ENCODE peak calls at places on chromosome 12, in nine cellular contexts. One of them, this sample, is unnamed.

GRCh38 chr12:66979270-66979669 is 289.9 kb upstream of the CAND1 start:
- DNase-seq in upper lobe of right lung: no peak
- DNase-seq in GM12865: no peak
- DNase-seq in tibial artery: no peak
- DNase-seq in Peyer's patch: no peak
- DNase-seq in fibroblast of the aortic adventitia: no peak
- DNase-seq in CD8-positive, alpha-beta T cell: no peak
- DNase-seq in cardiac muscle cell: no peak
- DNase-seq in lower leg skin: no peak
- DNase-seq in this sample: no peak

GRCh38 chr12:117408161-117408791 is 46.9 kb upstream of the NOS1 start:
- DNase-seq in upper lobe of right lung: peak; percentile 70
- DNase-seq in GM12865: no peak
- DNase-seq in tibial artery: no peak
- DNase-seq in Peyer's patch: no peak
- DNase-seq in fibroblast of the aortic adventitia: no peak
- DNase-seq in CD8-positive, alpha-beta T cell: no peak
- DNase-seq in cardiac muscle cell: peak; percentile 47
- DNase-seq in lower leg skin: no peak
- DNase-seq in this sample: peak; percentile 5

GRCh38 chr12:88325076-88325827 is 183.1 kb downstream of the TMTC3 start:
- DNase-seq in upper lobe of right lung: no peak
- DNase-seq in GM12865: no peak
- DNase-seq in tibial artery: no peak
- DNase-seq in Peyer's patch: no peak
- DNase-seq in fibroblast of the aortic adventitia: peak; percentile 94
- DNase-seq in CD8-positive, alpha-beta T cell: no peak
- DNase-seq in cardiac muscle cell: peak; percentile 76
- DNase-seq in lower leg skin: no peak
- DNase-seq in this sample: peak; percentile 85

GRCh38 chr12:119940881-119941280 is 48.2 kb upstream of the BICDL1 start:
- DNase-seq in upper lobe of right lung: no peak
- DNase-seq in GM12865: no peak
- DNase-seq in tibial artery: no peak
- DNase-seq in Peyer's patch: no peak
- DNase-seq in fibroblast of the aortic adventitia: peak; percentile 69
- DNase-seq in CD8-positive, alpha-beta T cell: no peak
- DNase-seq in cardiac muscle cell: peak; percentile 12
- DNase-seq in lower leg skin: no peak
- DNase-seq in this sample: peak; percentile 33

GRCh38 chr12:79614730-79615129 is 76.0 kb downstream of the PAWR start:
- DNase-seq in upper lobe of right lung: no peak
- DNase-seq in GM12865: no peak
- DNase-seq in tibial artery: no peak
- DNase-seq in Peyer's patch: no peak
- DNase-seq in fibroblast of the aortic adventitia: no peak
- DNase-seq in CD8-positive, alpha-beta T cell: no peak
- DNase-seq in cardiac muscle cell: no peak
- DNase-seq in lower leg skin: no peak
- DNase-seq in this sample: no peak

GRCh38 chr12:75994069-75994740 is 37.4 kb downstream of the PHLDA1 start:
- DNase-seq in upper lobe of right lung: no peak
- DNase-seq in GM12865: no peak
- DNase-seq in tibial artery: no peak
- DNase-seq in Peyer's patch: no peak
- DNase-seq in fibroblast of the aortic adventitia: no peak
- DNase-seq in CD8-positive, alpha-beta T cell: no peak
- DNase-seq in cardiac muscle cell: no peak
- DNase-seq in lower leg skin: no peak
- DNase-seq in this sample: no peak

GRCh38 chr12:125203145-125203765 is 138.0 kb downstream of the AACS start:
- DNase-seq in upper lobe of right lung: no peak
- DNase-seq in GM12865: no peak
- DNase-seq in tibial artery: no peak
- DNase-seq in Peyer's patch: no peak
- DNase-seq in fibroblast of the aortic adventitia: peak; percentile 20
- DNase-seq in CD8-positive, alpha-beta T cell: no peak
- DNase-seq in cardiac muscle cell: no peak
- DNase-seq in lower leg skin: no peak
- DNase-seq in this sample: peak; percentile 24

GRCh38 chr12:93733358-93733757 is 56.2 kb downstream of the CRADD start:
- DNase-seq in upper lobe of right lung: no peak
- DNase-seq in GM12865: no peak
- DNase-seq in tibial artery: no peak
- DNase-seq in Peyer's patch: no peak
- DNase-seq in fibroblast of the aortic adventitia: no peak
- DNase-seq in CD8-positive, alpha-beta T cell: no peak
- DNase-seq in cardiac muscle cell: no peak
- DNase-seq in lower leg skin: no peak
- DNase-seq in this sample: no peak

GRCh38 chr12:104219361-104219892 is 3.8 kb downstream of the TXNRD1 start:
- DNase-seq in upper lobe of right lung: no peak
- DNase-seq in GM12865: no peak
- DNase-seq in tibial artery: no peak
- DNase-seq in Peyer's patch: no peak
- DNase-seq in fibroblast of the aortic adventitia: peak; percentile 100
- DNase-seq in CD8-positive, alpha-beta T cell: no peak
- DNase-seq in cardiac muscle cell: peak; percentile 99
- DNase-seq in lower leg skin: no peak
- DNase-seq in this sample: peak; percentile 99

GRCh38 chr12:104222981-104223380 is 7.4 kb downstream of the TXNRD1 start:
- DNase-seq in upper lobe of right lung: no peak
- DNase-seq in GM12865: no peak
- DNase-seq in tibial artery: no peak
- DNase-seq in Peyer's patch: no peak
- DNase-seq in fibroblast of the aortic adventitia: no peak
- DNase-seq in CD8-positive, alpha-beta T cell: no peak
- DNase-seq in cardiac muscle cell: no peak
- DNase-seq in lower leg skin: no peak
- DNase-seq in this sample: no peak

GRCh38 chr12:104218935-104219334 is 3.4 kb downstream of the TXNRD1 start:
- DNase-seq in upper lobe of right lung: no peak
- DNase-seq in GM12865: no peak
- DNase-seq in tibial artery: no peak
- DNase-seq in Peyer's patch: no peak
- DNase-seq in fibroblast of the aortic adventitia: peak; percentile 39
- DNase-seq in CD8-positive, alpha-beta T cell: no peak
- DNase-seq in cardiac muscle cell: peak; percentile 51
- DNase-seq in lower leg skin: no peak
- DNase-seq in this sample: peak; percentile 56

GRCh38 chr12:104220931-104221330 is 5.4 kb downstream of the TXNRD1 start:
- DNase-seq in upper lobe of right lung: no peak
- DNase-seq in GM12865: no peak
- DNase-seq in tibial artery: no peak
- DNase-seq in Peyer's patch: no peak
- DNase-seq in fibroblast of the aortic adventitia: no peak
- DNase-seq in CD8-positive, alpha-beta T cell: no peak
- DNase-seq in cardiac muscle cell: no peak
- DNase-seq in lower leg skin: no peak
- DNase-seq in this sample: no peak

DNA sequence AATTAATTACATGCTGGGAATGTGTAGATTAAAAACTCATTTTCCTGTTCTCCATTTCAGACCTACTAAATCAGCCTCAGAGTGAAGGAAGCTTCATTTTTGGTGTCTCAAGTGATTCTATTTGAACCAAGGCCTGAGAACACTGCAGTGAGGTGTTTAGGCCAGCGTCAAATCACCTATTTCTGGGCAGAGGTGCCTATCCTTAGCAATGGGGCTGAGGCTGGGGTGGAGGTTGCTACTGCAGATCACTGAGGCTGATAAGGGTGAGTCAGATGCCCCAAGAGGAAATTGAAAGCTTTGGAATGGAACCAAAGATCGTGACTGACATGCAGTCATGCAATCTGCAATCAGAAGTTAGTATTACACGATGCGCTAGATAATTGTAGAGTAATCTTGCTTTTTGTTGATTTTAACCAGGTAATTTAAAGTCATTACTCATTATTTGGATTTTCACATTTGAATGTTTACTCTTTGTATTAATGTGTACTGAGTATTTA is 4.4 kb downstream of the TXNRD1 start:
- DNase-seq in upper lobe of right lung: no peak
- DNase-seq in GM12865: no peak
- DNase-seq in tibial artery: no peak
- DNase-seq in Peyer's patch: peak; percentile 73
- DNase-seq in fibroblast of the aortic adventitia: peak; percentile 87
- DNase-seq in CD8-positive, alpha-beta T cell: peak; percentile 45
- DNase-seq in cardiac muscle cell: no peak
- DNase-seq in lower leg skin: no peak
- DNase-seq in this sample: peak; percentile 72
- H3K4me3 ChIP-seq in upper lobe of right lung: no peak overlapping the region
- H3K4me3 ChIP-seq in GM12865: no peak overlapping the region
- H3K4me3 ChIP-seq in tibial artery: no peak overlapping the region
- H3K4me3 ChIP-seq in Peyer's patch: no peak overlapping the region
- H3K4me3 ChIP-seq in fibroblast of the aortic adventitia: no peak overlapping the region
- H3K4me3 ChIP-seq in CD8-positive, alpha-beta T cell: no peak overlapping the region
- H3K4me3 ChIP-seq in cardiac muscle cell: no peak overlapping the region
- H3K4me3 ChIP-seq in lower leg skin: no peak overlapping the region
- H3K4me3 ChIP-seq in this sample: no peak overlapping the region

DNA sequence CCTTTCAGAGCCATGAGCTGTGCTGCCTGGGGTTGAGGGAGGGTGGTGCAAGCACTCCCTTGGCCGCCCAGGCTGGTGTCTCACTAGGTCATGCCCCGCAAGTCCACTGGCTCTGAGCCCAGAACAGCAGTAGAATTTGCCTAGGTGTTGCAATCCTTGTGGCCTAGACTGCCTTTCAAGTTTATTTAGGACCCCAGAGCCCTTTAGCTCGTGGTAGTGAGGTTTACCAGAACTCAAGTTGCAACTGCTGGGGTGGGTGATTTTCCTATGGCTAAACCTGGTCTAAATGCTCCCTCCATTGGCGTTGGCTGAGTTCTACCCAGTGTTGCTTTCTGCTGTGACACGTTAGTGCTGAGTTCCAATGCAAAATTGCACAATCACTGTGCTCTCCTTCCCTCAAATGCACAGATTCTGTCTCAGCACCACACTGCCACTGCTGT is 287.2 kb downstream of the BCAT1 start:
- DNase-seq in upper lobe of right lung: peak; percentile 85
- DNase-seq in GM12865: no peak
- DNase-seq in tibial artery: peak; percentile 71
- DNase-seq in Peyer's patch: no peak
- DNase-seq in fibroblast of the aortic adventitia: peak; percentile 78
- DNase-seq in CD8-positive, alpha-beta T cell: no peak
- DNase-seq in cardiac muscle cell: peak; percentile 97
- DNase-seq in lower leg skin: peak; percentile 85
- DNase-seq in this sample: peak; percentile 89
- TF ChIP-seq CTCF in upper lobe of right lung: no peak
- TF ChIP-seq CTCF in GM12865: no peak
- TF ChIP-seq CTCF in tibial artery: no peak
- TF ChIP-seq CTCF in Peyer's patch: no peak
- TF ChIP-seq CTCF in fibroblast of the aortic adventitia: no peak
- TF ChIP-seq CTCF in CD8-positive, alpha-beta T cell: no peak
- TF ChIP-seq CTCF in cardiac muscle cell: no peak
- TF ChIP-seq CTCF in lower leg skin: no peak
- TF ChIP-seq CTCF in this sample: no peak

GRCh38 chr12:5510251-5510805 is 78.4 kb downstream of the NTF3 start:
- DNase-seq in upper lobe of right lung: no peak
- DNase-seq in GM12865: no peak
- DNase-seq in tibial artery: no peak
- DNase-seq in Peyer's patch: no peak
- DNase-seq in fibroblast of the aortic adventitia: no peak
- DNase-seq in CD8-positive, alpha-beta T cell: no peak
- DNase-seq in cardiac muscle cell: no peak
- DNase-seq in lower leg skin: no peak
- DNase-seq in this sample: no peak

GRCh38 chr12:5509557-5509956 is 77.6 kb downstream of the NTF3 start:
- DNase-seq in upper lobe of right lung: no peak
- DNase-seq in GM12865: no peak
- DNase-seq in tibial artery: no peak
- DNase-seq in Peyer's patch: no peak
- DNase-seq in fibroblast of the aortic adventitia: no peak
- DNase-seq in CD8-positive, alpha-beta T cell: no peak
- DNase-seq in cardiac muscle cell: no peak
- DNase-seq in lower leg skin: no peak
- DNase-seq in this sample: no peak

GRCh38 chr12:5512585-5512970 is 80.7 kb downstream of the NTF3 start:
- DNase-seq in upper lobe of right lung: no peak
- DNase-seq in GM12865: no peak
- DNase-seq in tibial artery: no peak
- DNase-seq in Peyer's patch: no peak
- DNase-seq in fibroblast of the aortic adventitia: no peak
- DNase-seq in CD8-positive, alpha-beta T cell: no peak
- DNase-seq in cardiac muscle cell: no peak
- DNase-seq in lower leg skin: peak; percentile 66
- DNase-seq in this sample: no peak

GRCh38 chr12:5511644-5512584 is 80.0 kb downstream of the NTF3 start:
- DNase-seq in upper lobe of right lung: no peak
- DNase-seq in GM12865: peak; percentile 15
- DNase-seq in tibial artery: no peak
- DNase-seq in Peyer's patch: no peak
- DNase-seq in fibroblast of the aortic adventitia: peak; percentile 5
- DNase-seq in CD8-positive, alpha-beta T cell: no peak
- DNase-seq in cardiac muscle cell: peak; percentile 56
- DNase-seq in lower leg skin: peak; percentile 84
- DNase-seq in this sample: peak; percentile 24

DNA sequence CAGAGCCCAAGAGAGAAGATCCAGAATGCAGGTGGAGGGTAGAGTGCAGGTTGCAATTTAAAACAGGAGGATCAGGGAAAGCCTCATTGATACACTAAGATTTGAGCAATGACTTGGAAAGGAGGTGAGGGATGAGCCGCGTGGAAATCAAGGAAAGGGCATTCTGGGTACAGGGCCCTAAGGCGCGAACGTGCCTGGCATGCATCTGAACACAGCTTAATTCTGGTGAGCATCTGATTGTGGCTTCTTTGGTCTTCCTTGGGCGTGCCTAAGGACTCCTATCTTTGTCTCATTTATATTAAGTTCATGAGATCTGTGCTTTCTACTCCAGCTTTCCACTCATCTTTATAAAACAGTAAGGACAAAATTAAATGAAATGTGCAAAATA is 79.3 kb downstream of the NTF3 start:
- DNase-seq in upper lobe of right lung: no peak
- DNase-seq in GM12865: no peak
- DNase-seq in tibial artery: no peak
- DNase-seq in Peyer's patch: no peak
- DNase-seq in fibroblast of the aortic adventitia: no peak
- DNase-seq in CD8-positive, alpha-beta T cell: no peak
- DNase-seq in cardiac muscle cell: no peak
- DNase-seq in lower leg skin: no peak
- DNase-seq in this sample: no peak
- H3K4me3 ChIP-seq in upper lobe of right lung: no peak overlapping the region
- H3K4me3 ChIP-seq in GM12865: no peak overlapping the region
- H3K4me3 ChIP-seq in tibial artery: no peak overlapping the region
- H3K4me3 ChIP-seq in Peyer's patch: no peak overlapping the region
- H3K4me3 ChIP-seq in fibroblast of the aortic adventitia: no peak overlapping the region
- H3K4me3 ChIP-seq in CD8-positive, alpha-beta T cell: no peak overlapping the region
- H3K4me3 ChIP-seq in cardiac muscle cell: no peak overlapping the region
- H3K4me3 ChIP-seq in lower leg skin: no peak overlapping the region
- H3K4me3 ChIP-seq in this sample: no peak overlapping the region

DNA sequence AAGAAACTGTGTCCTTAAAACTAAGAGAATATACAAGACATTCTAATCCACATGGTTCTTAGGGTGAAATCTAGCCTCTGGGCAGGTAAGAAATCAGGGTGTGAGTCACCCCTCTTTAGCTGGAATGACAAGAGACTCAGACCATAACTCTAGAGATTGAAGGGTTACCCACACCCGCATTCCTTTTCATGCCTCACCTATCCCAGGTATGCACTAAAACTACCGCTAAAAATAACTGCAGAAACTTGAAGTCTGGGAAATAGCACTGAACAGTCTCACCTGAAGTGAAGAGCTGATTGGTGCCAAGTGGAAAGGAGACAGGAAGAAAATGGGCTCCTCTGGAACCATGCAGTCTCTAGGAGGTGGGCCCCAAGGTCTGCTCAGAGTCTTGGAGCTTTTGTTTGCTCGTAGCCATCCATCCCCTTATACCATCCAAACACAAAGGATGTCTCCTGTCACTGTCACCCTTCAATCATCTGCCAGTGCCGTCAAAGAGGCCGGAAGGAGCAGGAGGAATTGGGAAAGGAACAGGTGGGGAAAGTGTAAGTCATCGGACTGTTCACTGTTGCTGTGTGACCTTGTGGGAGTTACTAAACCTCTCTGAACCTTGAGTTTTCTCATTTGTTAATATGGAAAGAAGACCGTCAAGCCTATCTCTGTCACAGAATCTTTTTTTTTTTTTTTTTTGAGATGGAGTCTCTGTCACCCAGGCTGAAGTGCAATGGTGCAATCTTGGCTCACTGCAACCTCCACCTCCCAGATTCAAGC is 22.4 kb downstream of the DDX47 start:
- DNase-seq in upper lobe of right lung: no peak
- DNase-seq in GM12865: no peak
- DNase-seq in tibial artery: no peak
- DNase-seq in Peyer's patch: peak; percentile 51
- DNase-seq in fibroblast of the aortic adventitia: peak; percentile 25
- DNase-seq in CD8-positive, alpha-beta T cell: no peak
- DNase-seq in cardiac muscle cell: no peak
- DNase-seq in lower leg skin: peak; percentile 53
- DNase-seq in this sample: no peak
- TF ChIP-seq CTCF in upper lobe of right lung: no peak
- TF ChIP-seq CTCF in GM12865: no peak
- TF ChIP-seq CTCF in tibial artery: no peak
- TF ChIP-seq CTCF in Peyer's patch: no peak
- TF ChIP-seq CTCF in fibroblast of the aortic adventitia: no peak
- TF ChIP-seq CTCF in CD8-positive, alpha-beta T cell: no peak
- TF ChIP-seq CTCF in cardiac muscle cell: no peak
- TF ChIP-seq CTCF in lower leg skin: no peak
- TF ChIP-seq CTCF in this sample: no peak